ENCODE peak calls at places on chromosomes 13 and 19, in ten cellular contexts. A is A549; S is heart right ventricle; N is neural progenitor cell; K is body of pancreas; M is H1; O is fibroblast of lung; Z is adipocyte; W is CD8-positive, alpha-beta T cell; B is cardiac muscle cell. R is an unnamed sample.
A peak's percentile ranks its signal among the peaks of the same experiment; 100 is the strongest.

GRCh38 chr13:31699650-31700049 is 39.7 kb upstream of the RXFP2 start:
- DNase-seq in K (no peak), A (no peak), M (no peak), O (no peak), S (no peak), N (peak; percentile 67), Z (no peak), W (no peak), B (peak; percentile 43), R (peak; percentile 7)

GRCh38 chr19:51142119-51142518 is at the start of gene SIGLEC7:
- DNase-seq in M (no peak), K (peak; percentile 72), N (no peak), W (no peak), S (peak; percentile 29), A (no peak), B (no peak), Z (no peak), O (no peak), R (no peak)

GRCh38 chr19:14366529-14366928 is 14.7 kb upstream of the ADGRE5 start:
- DNase-seq in M (peak; percentile 46), Z (peak; percentile 67), K (peak; percentile 78), O (peak; percentile 81), A (no peak), S (peak; percentile 44), B (peak; percentile 82), W (peak; percentile 94), N (peak; percentile 46), R (peak; percentile 80)

GRCh38 chr19:52694921-52695320 is 39.9 kb downstream of the ZNF611 start:
- DNase-seq in K (no peak), W (no peak), A (no peak), B (no peak), Z (no peak), S (no peak), N (no peak), O (no peak), M (no peak), R (no peak)

GRCh38 chr19:14440049-14440448 is 6.9 kb downstream of the PKN1 start:
- DNase-seq in S (peak; percentile 72), W (peak; percentile 81), Z (no peak), K (peak; percentile 70), N (no peak), A (no peak), M (no peak), O (no peak), B (no peak), R (no peak)

GRCh38 chr13:95614641-95615245 is 29.8 kb downstream of the DZIP1 start:
- DNase-seq in M (no peak), B (no peak), A (no peak), W (no peak), Z (no peak), N (no peak), K (peak; percentile 73), S (no peak), O (no peak), R (no peak)

GRCh38 chr19:45769821-45770191 is 754 bp upstream of the SIX5 start:
- DNase-seq in O (no peak), W (peak; percentile 77), A (peak; percentile 41), N (peak; percentile 73), Z (peak; percentile 50), M (no peak), K (peak; percentile 60), S (peak; percentile 45), B (no peak), R (no peak)

GRCh38 chr19:35155441-35155840 is 906 bp downstream of the FXYD5 start:
- DNase-seq in M (no peak), B (no peak), A (no peak), Z (no peak), K (no peak), O (no peak), S (no peak), N (no peak), W (no peak), R (no peak)

GRCh38 chr19:16025108-16026101 is 50.9 kb upstream of the TPM4 start:
- DNase-seq in K (peak; percentile 33), Z (peak; percentile 65), N (peak; percentile 36), B (peak; percentile 59), M (no peak), W (no peak), O (peak; percentile 66), A (peak; percentile 68), S (no peak), R (peak; percentile 68)

GRCh38 chr13:91347996-91348905 is 764 bp downstream of the MIR17HG start:
- DNase-seq in W (peak; percentile 78), B (peak; percentile 34), O (no peak), N (peak; percentile 63), Z (peak; percentile 71), S (peak; percentile 32), M (no peak), A (peak; percentile 48), K (peak; percentile 42), R (peak; percentile 49)

GRCh38 chr19:38658462-38659306 is 11.2 kb downstream of the ACTN4 start:
- DNase-seq in W (no peak), B (peak; percentile 99), M (no peak), K (peak; percentile 91), N (no peak), Z (peak; percentile 99), O (peak; percentile 100), S (peak; percentile 74), A (peak; percentile 99), R (peak; percentile 81)
- H3K4me1 ChIP-seq in W (peaks cover 53% of the 10 kb centered on the region), B (peaks cover 77% of the 10 kb centered on the region), M (peaks cover 21% of the 10 kb centered on the region), K (peaks cover 100% of the 10 kb centered on the region), N (peaks cover 39% of the 10 kb centered on the region), Z (peaks cover 85% of the 10 kb centered on the region), O (peaks cover 53% of the 10 kb centered on the region), S (peaks cover 100% of the 10 kb centered on the region), A (peaks cover 98% of the 10 kb centered on the region), R (peaks cover 100% of the 10 kb centered on the region)

DNA sequence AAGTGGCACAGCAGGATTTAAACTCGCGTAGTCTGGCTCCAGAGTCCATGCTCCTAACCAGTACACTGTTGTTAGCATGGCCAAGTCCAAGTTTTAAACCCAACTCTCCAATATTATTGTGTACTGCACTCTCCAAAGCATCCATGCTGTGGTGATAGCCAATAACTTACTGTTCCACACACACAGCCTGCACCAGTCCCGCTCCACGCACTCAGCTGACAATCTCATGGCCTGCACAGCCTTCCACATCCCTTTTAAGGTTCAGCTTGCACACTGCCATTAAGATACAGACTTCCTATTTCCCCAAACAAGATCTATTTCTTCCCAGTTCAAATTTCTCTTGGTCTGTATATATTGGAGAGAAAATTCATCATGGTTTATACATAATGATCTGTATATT is 80.7 kb downstream of the LHFPL6 start:
- DNase-seq in O (no peak), Z (no peak), A (no peak), K (no peak), B (no peak), S (no peak), M (no peak), W (no peak), N (no peak), R (no peak)
- H3K4me1 ChIP-seq in O (peaks cover 5% of the 10 kb centered on the region), Z (peaks cover 13% of the 10 kb centered on the region), A (peaks cover 4% of the 10 kb centered on the region), K (no peaks in the 10 kb centered on the region), B (no peaks in the 10 kb centered on the region), S (peaks cover 13% of the 10 kb centered on the region), M (no peaks in the 10 kb centered on the region), W (no peaks in the 10 kb centered on the region), N (peaks cover 9% of the 10 kb centered on the region), R (no peaks in the 10 kb centered on the region)

GRCh38 chr13:62663767-62664166 is 1248.1 kb upstream of the PCDH20 start:
- DNase-seq in O (no peak), M (no peak), K (no peak), B (no peak), Z (no peak), W (no peak), N (peak; percentile 16), S (no peak), A (no peak), R (no peak)
- H3K4me1 ChIP-seq in O (no peaks in the 10 kb centered on the region), M (no peaks in the 10 kb centered on the region), K (no peaks in the 10 kb centered on the region), B (no peaks in the 10 kb centered on the region), Z (no peaks in the 10 kb centered on the region), W (no peaks in the 10 kb centered on the region), N (peaks cover 6% of the 10 kb centered on the region), S (no peaks in the 10 kb centered on the region), A (no peaks in the 10 kb centered on the region), R (no peaks in the 10 kb centered on the region)

DNA sequence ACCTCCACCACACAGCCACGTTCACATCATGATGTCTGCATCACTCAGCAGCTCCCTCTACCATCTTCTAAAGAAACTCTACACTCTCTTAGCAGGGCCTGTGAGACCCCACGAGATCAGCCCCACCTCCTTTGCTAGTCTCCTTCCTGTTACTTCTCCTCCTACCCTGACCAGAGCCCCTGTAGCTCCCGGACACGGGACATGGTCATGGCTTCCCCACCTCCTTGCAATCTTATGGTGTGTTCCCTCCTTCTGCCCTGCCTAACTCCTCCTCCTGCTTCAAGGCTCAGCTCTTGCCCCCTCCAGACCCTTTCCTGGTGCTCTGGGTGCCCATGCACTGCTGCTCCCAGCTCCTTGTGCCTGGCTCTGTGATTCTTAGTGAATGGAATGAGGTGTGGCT is 8.1 kb upstream of the MRPS31 start:
- DNase-seq in A (no peak), Z (no peak), M (no peak), K (no peak), B (no peak), S (no peak), W (no peak), N (no peak), O (no peak), R (no peak)
- H3K4me1 ChIP-seq in A (no peaks in the 10 kb centered on the region), Z (no peaks in the 10 kb centered on the region), M (no peaks in the 10 kb centered on the region), K (no peaks in the 10 kb centered on the region), B (no peaks in the 10 kb centered on the region), S (peaks cover 25% of the 10 kb centered on the region), W (peaks cover 24% of the 10 kb centered on the region), N (no peaks in the 10 kb centered on the region), O (no peaks in the 10 kb centered on the region), R (peaks cover 3% of the 10 kb centered on the region)

GRCh38 chr13:50919291-50919690 is 9.7 kb downstream of the RNASEH2B start:
- DNase-seq in W (no peak), M (no peak), A (no peak), B (no peak), Z (no peak), O (no peak), K (no peak), S (no peak), N (no peak), R (no peak)

GRCh38 chr13:50914848-50915247 is 5.3 kb downstream of the RNASEH2B start:
- DNase-seq in Z (peak; percentile 14), B (peak; percentile 18), W (no peak), K (no peak), N (no peak), S (no peak), M (no peak), A (no peak), O (no peak), R (no peak)

GRCh38 chr13:50916701-50917184 is 7.2 kb downstream of the RNASEH2B start:
- DNase-seq in M (no peak), N (no peak), A (no peak), S (peak; percentile 10), O (no peak), K (peak; percentile 38), Z (no peak), W (no peak), B (no peak), R (no peak)

GRCh38 chr13:50915562-50915961 is 6.0 kb downstream of the RNASEH2B start:
- DNase-seq in M (no peak), N (peak; percentile 48), B (no peak), Z (no peak), O (no peak), K (no peak), S (no peak), W (peak; percentile 35), A (no peak), R (no peak)

DNA sequence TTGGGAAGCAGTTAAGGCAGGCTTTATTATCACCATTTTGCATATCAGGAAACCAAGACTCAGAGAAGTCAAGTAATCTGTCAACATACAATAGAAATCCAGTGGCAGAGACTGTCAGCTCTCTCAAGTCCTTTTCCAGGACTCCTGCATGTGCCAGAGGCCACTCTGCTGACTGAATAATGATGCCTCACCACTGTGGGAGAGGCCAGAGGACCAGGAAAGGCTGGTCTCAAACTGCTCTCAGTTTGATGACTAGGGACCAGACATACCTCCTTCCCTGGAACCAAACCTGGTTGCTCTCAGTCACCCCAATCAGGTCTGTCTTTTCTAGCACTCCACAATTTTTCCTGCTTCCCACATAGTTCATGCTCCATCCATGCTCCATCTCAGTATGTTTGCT is 8.0 kb downstream of the RNASEH2B start:
- DNase-seq in O (no peak), W (no peak), S (no peak), B (no peak), M (no peak), Z (no peak), N (no peak), K (no peak), A (no peak), R (no peak)
- H3K4me1 ChIP-seq in O (peaks cover 6% of the 10 kb centered on the region), W (peaks cover 47% of the 10 kb centered on the region), S (peaks cover 92% of the 10 kb centered on the region), B (peaks cover 19% of the 10 kb centered on the region), M (peaks cover 9% of the 10 kb centered on the region), Z (peaks cover 18% of the 10 kb centered on the region), N (peaks cover 4% of the 10 kb centered on the region), K (peaks cover 6% of the 10 kb centered on the region), A (peaks cover 3% of the 10 kb centered on the region), R (no peaks in the 10 kb centered on the region)